ENCODE peak calls at places on chromosomes 4 and X, in five cellular contexts. Z is psoas muscle; Y is activated CD8-positive, alpha-beta T cell treated with anti-CD3 and anti-CD28 coated beads for 36 hours; C is stimulated activated CD4-positive, alpha-beta T cell treated with anti-CD3 and anti-CD28 coated beads, Interleukin-2, amount 100 ng/mL, for 24 hours; J is cardiac fibroblast. K is an unnamed sample.

GRCh38 chr4:175891863-175892262 is 79.8 kb upstream of the GPM6A start:
- DNase-seq in Z (no peak), Y (no peak), C (no peak), J (peak), K (peak)

GRCh38 chr4:141759796-141760425 is 123.5 kb downstream of the IL15 start:
- DNase-seq in Z (no peak), Y (no peak), C (no peak), J (peak), K (no peak)

GRCh38 chrX:47991263-47992092 is 12.3 kb downstream of the ZNF182 start:
- DNase-seq in Z (no peak), Y (peak), C (no peak), J (peak), K (peak)

GRCh38 chr4:62806786-62807185 is 1602.5 kb downstream of the TECRL start:
- DNase-seq in Z (no peak), Y (no peak), C (no peak), J (no peak), K (no peak)

GRCh38 chrX:38233891-38234807 is 13.5 kb upstream of the SRPX start:
- DNase-seq in Z (no peak), Y (no peak), C (no peak), J (peak), K (peak)

GRCh38 chr4:153474251-153474650 is 8.1 kb downstream of the TMEM131L start:
- DNase-seq in Z (no peak), Y (no peak), C (no peak), J (no peak), K (no peak)

GRCh38 chr4:4689694-4690440 is 148.0 kb upstream of the STX18 start:
- DNase-seq in Z (no peak), Y (peak), C (no peak), J (no peak), K (no peak)

GRCh38 chrX:135114392-135114791 is 5.9 kb downstream of the ETDB start:
- DNase-seq in Z (no peak), Y (no peak), C (no peak), J (no peak), K (no peak)

GRCh38 chr4:137703225-137703624 is 170.9 kb upstream of the PCDH18 start:
- DNase-seq in Z (no peak), Y (no peak), C (no peak), J (no peak), K (no peak)

K was measured in myocyte.